ENCODE peak calls at places on chromosome 3, in ten cellular contexts. O is neural crest cell; L is WERI-Rb-1; I is NCI-H1092 treated with DMSO at 0.1 percent for 48 hours; Z is hypothalamus; Q is lower leg skin; J is iPS-NIHi11; R is stimulated activated CD4-positive, alpha-beta T cell treated with anti-CD3 and anti-CD28 coated beads, TNF-alpha, amount 100 ng/mL, for 1 hour; U is activated gamma-delta T cell treated with anti-CD3 and anti-CD28 coated beads, Interleukin-2, amount 50 U/mL, for 16 hours; F is GM12865. W is an unnamed sample.
A peak's percentile ranks its signal among the peaks of the same experiment; 100 is the strongest.

GRCh38 chr3:168165390-168166269 is 69.9 kb upstream of the GOLIM4 start:
- DNase-seq in R (no peak), U (peak; percentile 9), F (peak; percentile 83), Q (peak; percentile 66), L (peak; percentile 56), O (peak; percentile 55), J (peak; percentile 68), I (peak; percentile 59), Z (peak; percentile 40), W (no peak)

GRCh38 chr3:64278631-64279030 is 53.4 kb upstream of the PRICKLE2 start:
- DNase-seq in J (no peak), O (no peak), I (no peak), Q (no peak), L (no peak), Z (no peak), F (no peak), U (no peak), R (no peak), W (no peak)

GRCh38 chr3:52798978-52799476 is 4.4 kb downstream of the ITIH3 start:
- DNase-seq in R (no peak), U (no peak), I (no peak), L (peak; percentile 31), O (peak; percentile 18), F (peak; percentile 45), Q (no peak), Z (no peak), J (peak; percentile 91), W (no peak)

GRCh38 chr3:192515661-192516040 is 211.7 kb downstream of the FGF12 start:
- DNase-seq in Z (no peak), O (no peak), J (peak; percentile 6), I (no peak), F (no peak), L (no peak), U (no peak), R (no peak), Q (no peak), W (no peak)

GRCh38 chr3:28171962-28172361 is 69.5 kb upstream of the CMC1 start:
- DNase-seq in U (no peak), L (no peak), Q (no peak), Z (no peak), O (no peak), R (no peak), J (no peak), I (no peak), F (peak; percentile 40), W (no peak)

GRCh38 chr3:127791221-127791913 is 30.9 kb downstream of the MGLL start:
- DNase-seq in F (peak; percentile 69), I (peak; percentile 26), U (no peak), L (peak; percentile 60), R (no peak), Z (no peak), Q (no peak), O (no peak), J (peak; percentile 69), W (no peak)

GRCh38 chr3:53156368-53156834 is 4.6 kb upstream of the PRKCD start:
- DNase-seq in U (no peak), I (no peak), F (no peak), J (peak; percentile 67), Z (no peak), R (no peak), O (no peak), Q (no peak), L (no peak), W (no peak)

GRCh38 chr3:184360834-184361531 is 422 bp downstream of the CLCN2 start:
- DNase-seq in L (no peak), I (no peak), U (no peak), J (no peak), R (no peak), Z (no peak), O (no peak), F (no peak), Q (no peak), W (no peak)

GRCh38 chr3:76624128-76624527 is 415.8 kb upstream of the ROBO2 start:
- DNase-seq in Z (no peak), U (no peak), L (no peak), I (no peak), J (no peak), Q (no peak), F (peak; percentile 1), O (no peak), R (no peak), W (no peak)

GRCh38 chr3:127450331-127450730 is 140.2 kb downstream of the TPRA1 start:
- DNase-seq in U (no peak), O (no peak), Q (no peak), Z (no peak), L (no peak), R (no peak), J (no peak), F (no peak), I (no peak), W (no peak)

GRCh38 chr3:141618103-141618502 is 120.0 kb upstream of the RNF7 start:
- DNase-seq in F (no peak), L (no peak), I (no peak), Z (no peak), U (no peak), J (no peak), O (no peak), Q (no peak), R (no peak), W (no peak)

GRCh38 chr3:38317186-38317759 is 29.3 kb upstream of the XYLB start:
- DNase-seq in L (no peak), I (no peak), R (no peak), F (no peak), U (no peak), Q (no peak), J (no peak), Z (no peak), O (no peak), W (no peak)

GRCh38 chr3:196140224-196140623 is 58.3 kb upstream of the TFRC start:
- DNase-seq in R (no peak), J (no peak), F (peak; percentile 36), L (no peak), O (no peak), Q (no peak), U (no peak), I (no peak), Z (no peak), W (no peak)

GRCh38 chr3:192514081-192514753 is 213.1 kb downstream of the FGF12 start:
- DNase-seq in Q (no peak), Z (no peak), J (peak; percentile 74), I (peak; percentile 50), F (no peak), R (no peak), U (no peak), O (peak; percentile 46), L (peak; percentile 29), W (no peak)

GRCh38 chr3:53944019-53944418 is 52.4 kb upstream of the SELENOK start:
- DNase-seq in Q (no peak), J (no peak), I (no peak), O (no peak), U (no peak), Z (no peak), R (no peak), L (no peak), F (no peak), W (no peak)

GRCh38 chr3:52439426-52440248 is 5.3 kb downstream of the SEMA3G start:
- DNase-seq in O (no peak), Z (no peak), Q (no peak), L (peak; percentile 5), I (no peak), J (no peak), R (no peak), U (no peak), F (no peak), W (no peak)

GRCh38 chr3:9147896-9148267 is 101.6 kb downstream of the SRGAP3 start:
- DNase-seq in U (no peak), R (no peak), Q (no peak), Z (no peak), I (no peak), L (no peak), J (no peak), F (no peak), O (no peak), W (no peak)

GRCh38 chr3:108060331-108060730 is 30.5 kb downstream of the CD47 start:
- DNase-seq in J (no peak), L (no peak), U (no peak), Q (no peak), F (no peak), I (no peak), Z (no peak), R (no peak), O (no peak), W (no peak)

GRCh38 chr3:1228289-1228688 is 135.5 kb downstream of the CNTN6 start:
- DNase-seq in R (no peak), O (no peak), J (no peak), Z (no peak), I (no peak), F (no peak), U (no peak), L (no peak), Q (no peak), W (no peak)

GRCh38 chr3:57727096-57727495 is 29.0 kb upstream of the SLMAP start:
- DNase-seq in J (no peak), U (no peak), O (no peak), L (no peak), Z (no peak), Q (no peak), I (no peak), R (no peak), F (no peak), W (no peak)

GRCh38 chr3:99473321-99473751 is 165.1 kb upstream of the COL8A1 start:
- DNase-seq in Z (no peak), F (no peak), O (no peak), R (no peak), I (no peak), U (no peak), J (no peak), L (no peak), Q (no peak), W (no peak)

GRCh38 chr3:30628188-30628930 is 22.0 kb downstream of the TGFBR2 start:
- DNase-seq in J (no peak), Z (no peak), Q (no peak), F (no peak), I (no peak), O (no peak), L (no peak), R (no peak), U (no peak), W (no peak)

GRCh38 chr3:182149594-182149993 is 437.9 kb downstream of the SOX2 start:
- DNase-seq in O (no peak), U (no peak), J (no peak), F (no peak), Q (no peak), Z (no peak), R (no peak), I (no peak), L (no peak), W (no peak)

GRCh38 chr3:5692446-5692845 is 504.9 kb downstream of the EDEM1 start:
- DNase-seq in J (no peak), Q (no peak), Z (no peak), U (no peak), O (no peak), L (no peak), I (no peak), R (no peak), F (no peak), W (no peak)

GRCh38 chr3:187130346-187131066 is 8.8 kb downstream of the RPL39L start:
- DNase-seq in I (no peak), O (no peak), R (no peak), F (peak; percentile 72), Z (no peak), J (no peak), U (peak; percentile 30), L (no peak), Q (peak; percentile 41), W (no peak)

GRCh38 chr3:3127432-3128010 is 781 bp downstream of the TRNT1 start:
- DNase-seq in I (peak; percentile 24), L (no peak), J (no peak), F (peak; percentile 53), R (no peak), Z (no peak), O (no peak), U (no peak), Q (no peak), W (no peak)

GRCh38 chr3:10645800-10646199 is 140.4 kb upstream of the ATP2B2 start:
- DNase-seq in Q (no peak), U (no peak), I (no peak), O (no peak), Z (no peak), J (no peak), F (no peak), L (no peak), R (no peak), W (no peak)

GRCh38 chr3:86993704-86994103 is 2.8 kb upstream of the VGLL3 start:
- DNase-seq in L (no peak), Q (no peak), J (no peak), U (no peak), F (no peak), I (no peak), Z (no peak), R (no peak), O (no peak), W (no peak)